ENCODE peak calls at places on chromosomes 12 and 14, in four cellular contexts. X is Peyer's patch, E is fibroblast of mammary gland, N is HCT116. L is an unnamed sample.
A peak's percentile ranks its signal among the peaks of the same experiment; 100 is the strongest.

GRCh38 chr12:11892065-11892391 is 178.7 kb upstream of the BCL2L14 start:
- DNase-seq in X (no peak), E (no peak), N (no peak), L (no peak)

GRCh38 chr12:108854453-108855283 is 2.7 kb downstream of the SSH1 start:
- DNase-seq in X (no peak), E (peak; percentile 100), N (peak; percentile 98), L (no peak)

GRCh38 chr12:25884024-25884919 is 74.2 kb upstream of the RASSF8 start:
- DNase-seq in X (no peak), E (no peak), N (no peak), L (no peak)

GRCh38 chr12:98646165-98646764 is 1.2 kb downstream of the APAF1 start:
- DNase-seq in X (no peak), E (peak; percentile 39), N (peak; percentile 15), L (no peak)

GRCh38 chr12:96211989-96212388 is 17.8 kb downstream of the ELK3 start:
- DNase-seq in X (no peak), E (no peak), N (no peak), L (no peak)

GRCh38 chr12:100115291-100115690 is 27.4 kb downstream of the BLTP3B start:
- DNase-seq in X (no peak), E (no peak), N (no peak), L (no peak)

GRCh38 chr12:12973019-12973418 is 21.0 kb upstream of the GPRC5D start:
- DNase-seq in X (no peak), E (no peak), N (no peak), L (no peak)

GRCh38 chr12:57040750-57041149 is 9.2 kb downstream of the MYO1A start:
- DNase-seq in X (no peak), E (no peak), N (no peak), L (no peak)

GRCh38 chr12:91138337-91138905 is 27.1 kb upstream of the LUM start:
- DNase-seq in X (no peak), E (no peak), N (no peak), L (no peak)

GRCh38 chr12:53005215-53005985 is 856 bp upstream of the EIF4B start:
- DNase-seq in X (peak; percentile 49), E (no peak), N (no peak), L (no peak)

GRCh38 chr14:44613061-44613712 is 106.1 kb upstream of the FSCB start:
- DNase-seq in X (no peak), E (no peak), N (no peak), L (no peak)

GRCh38 chr14:98946995-98947394 is 325.0 kb downstream of the BCL11B start:
- DNase-seq in X (no peak), E (no peak), N (no peak), L (no peak)

GRCh38 chr14:54794148-54794547 is 108.5 kb downstream of the GCH1 start:
- DNase-seq in X (no peak), E (no peak), N (no peak), L (no peak)

GRCh38 chr14:69345402-69345801 is 52.7 kb downstream of the ERH start:
- DNase-seq in X (no peak), E (no peak), N (no peak), L (no peak)

GRCh38 chr14:56339855-56340701 is 221.9 kb downstream of the PELI2 start:
- DNase-seq in X (peak; percentile 85), E (peak; percentile 97), N (peak; percentile 53), L (peak; percentile 20)

GRCh38 chr12:28710882-28711281 is 438.2 kb upstream of the FAR2 start:
- DNase-seq in X (no peak), E (peak; percentile 93), N (no peak), L (no peak)

GRCh38 chr12:28704477-28705169 is 444.5 kb upstream of the FAR2 start:
- DNase-seq in X (no peak), E (no peak), N (no peak), L (no peak)

GRCh38 chr12:28711411-28711810 is 437.7 kb upstream of the FAR2 start:
- DNase-seq in X (no peak), E (peak; percentile 2), N (no peak), L (no peak)

GRCh38 chr12:28709996-28710685 is 438.9 kb upstream of the FAR2 start:
- DNase-seq in X (no peak), E (peak; percentile 78), N (no peak), L (no peak)

DNA sequence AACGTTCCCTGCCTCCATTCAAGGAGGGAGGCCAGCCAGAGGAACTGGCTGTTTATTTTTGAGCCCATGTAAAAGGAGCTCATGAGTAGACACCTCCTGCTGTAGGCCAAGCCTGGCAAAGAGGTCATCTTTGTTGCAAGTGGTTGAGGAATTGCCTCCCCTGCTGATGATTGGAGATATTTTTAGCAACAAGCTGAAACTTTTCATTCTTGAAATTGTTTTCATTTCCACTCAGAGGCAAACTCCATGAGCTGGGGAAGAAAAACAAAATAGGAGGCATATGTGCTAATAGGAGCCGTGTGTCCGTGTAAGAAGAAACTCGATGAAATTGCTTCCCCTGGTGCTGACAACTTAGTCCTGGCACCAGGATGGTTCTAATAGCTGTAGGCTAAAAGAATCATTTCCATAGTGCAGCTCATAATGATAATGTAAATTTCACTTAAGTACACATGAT is 440.1 kb upstream of the FAR2 start:
- DNase-seq in X (no peak), E (peak; percentile 63), N (no peak), L (no peak)
- TF ChIP-seq CTCF in X (no peak), E (no peak), N (no peak), L (no peak)

DNA sequence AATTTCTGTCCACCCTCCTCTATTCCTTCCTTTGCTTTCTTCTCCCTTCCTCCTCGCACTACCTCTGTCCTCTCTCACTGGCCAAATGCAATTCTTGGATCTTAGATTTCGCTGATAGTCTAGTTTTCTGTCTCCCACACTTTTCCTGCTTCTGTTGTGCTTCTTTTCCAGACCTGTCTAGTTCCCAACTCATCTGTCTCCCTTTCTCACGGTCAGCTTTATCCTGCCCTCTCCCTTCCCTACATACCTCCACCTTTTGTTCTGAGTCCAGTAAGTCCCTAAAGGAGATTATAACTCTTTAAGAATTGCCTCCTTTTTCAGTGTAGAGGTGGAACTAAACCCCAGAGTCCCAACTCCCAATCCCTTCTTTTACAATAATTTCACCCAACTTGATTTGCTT is 880 bp upstream of the MMP14 start:
- DNase-seq in X (no peak), E (no peak), N (no peak), L (no peak)
- TF ChIP-seq CTCF in X (no peak), E (no peak), N (no peak), L (no peak)

GRCh38 chr12:17928708-17929366 is 161.2 kb downstream of the RERGL start:
- DNase-seq in X (no peak), E (peak; percentile 72), N (peak; percentile 75), L (no peak)
- TF ChIP-seq CTCF in X (no peak), E (peak; percentile 23), N (peak; percentile 42), L (no peak)

GRCh38 chr12:2751686-2752085 is 43.1 kb upstream of the FKBP4 start:
- DNase-seq in X (no peak), E (no peak), N (no peak), L (no peak)
- TF ChIP-seq CTCF in X (no peak), E (no peak), N (peak; percentile 13), L (no peak)

DNA sequence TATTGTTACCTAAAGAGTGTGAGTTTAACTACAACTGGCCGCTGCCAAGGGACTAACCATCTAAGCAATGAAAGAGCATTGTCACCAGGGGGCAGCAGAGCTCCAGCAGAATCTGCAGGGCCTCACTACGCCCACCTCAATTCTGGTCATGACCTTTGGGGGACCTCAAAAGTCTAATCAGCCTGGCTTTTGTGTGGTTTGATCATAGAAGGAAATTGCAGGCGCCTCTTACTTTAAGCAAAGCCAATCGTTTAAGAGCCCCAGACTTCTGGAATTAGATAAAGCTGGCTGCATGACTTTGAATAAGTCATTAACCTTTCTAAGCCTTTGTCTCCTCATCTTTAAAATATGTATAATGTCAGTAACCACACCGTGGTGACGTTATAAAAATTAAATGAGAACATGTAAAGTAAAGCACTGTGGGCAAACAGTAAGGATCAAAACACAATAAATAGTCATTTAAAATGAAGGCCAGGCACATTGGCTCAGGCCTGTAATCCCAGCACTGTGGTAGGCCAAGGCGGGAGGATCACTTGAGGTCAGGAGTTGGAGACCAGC is 58.6 kb downstream of the TBX3 start:
- DNase-seq in X (peak; percentile 79), E (peak; percentile 77), N (peak; percentile 52), L (no peak)
- TF ChIP-seq CTCF in X (peak; percentile 43), E (peak; percentile 88), N (peak; percentile 87), L (no peak)